ENCODE peak calls at places on chromosomes 3 and 15, in six cellular contexts. J, X, R, G, Y and H are unnamed samples.
A peak's percentile ranks its signal among the peaks of the same experiment; 100 is the strongest.

GRCh38 chr3:178422406-178422805 is 113.8 kb upstream of the KCNMB2 start:
- DNase-seq in J (no peak), X (no peak), R (no peak), G (no peak), Y (no peak), H (no peak)

GRCh38 chr15:72758195-72758594 is 25.4 kb downstream of the ADPGK start:
- DNase-seq in J (no peak), X (no peak), R (peak; percentile 11), G (peak; percentile 19), Y (no peak), H (peak; percentile 90)

GRCh38 chr3:133459400-133459799 is 59.5 kb downstream of the BFSP2 start:
- DNase-seq in J (no peak), X (no peak), R (no peak), G (no peak), Y (no peak), H (no peak)

GRCh38 chr3:97960561-97961275 is 11.5 kb downstream of the RIOX2 start:
- DNase-seq in J (no peak), X (no peak), R (no peak), G (no peak), Y (no peak), H (no peak)

GRCh38 chr3:47008258-47008671 is 28.8 kb downstream of the NBEAL2 start:
- DNase-seq in J (peak; percentile 13), X (no peak), R (no peak), G (no peak), Y (no peak), H (no peak)

GRCh38 chr3:64627042-64627441 is 60.8 kb downstream of the ADAMTS9 start:
- DNase-seq in J (no peak), X (no peak), R (no peak), G (no peak), Y (no peak), H (no peak)

GRCh38 chr3:33582234-33582633 is 135.8 kb downstream of the CLASP2 start:
- DNase-seq in J (no peak), X (no peak), R (no peak), G (no peak), Y (no peak), H (no peak)

GRCh38 chr3:37987751-37988179 is 2.8 kb upstream of the VILL start:
- DNase-seq in J (peak; percentile 26), X (no peak), R (no peak), G (no peak), Y (no peak), H (no peak)

GRCh38 chr3:55633333-55633732 is 146.2 kb upstream of the WNT5A start:
- DNase-seq in J (no peak), X (no peak), R (no peak), G (no peak), Y (no peak), H (no peak)

GRCh38 chr3:64715211-64715982 is 27.6 kb upstream of the ADAMTS9 start:
- DNase-seq in J (no peak), X (no peak), R (no peak), G (no peak), Y (no peak), H (no peak)

GRCh38 chr15:60396964-60397771 is 618 bp downstream of the ANXA2 start:
- DNase-seq in J (peak; percentile 52), X (no peak), R (peak; percentile 28), G (peak; percentile 87), Y (no peak), H (peak; percentile 88)